ENCODE peak calls at places on chromosomes 12 and 14, in nine cellular contexts. U, G, V, O, K, E, A, J and H are unnamed samples.

GRCh38 chr14:57136669-57137068 is 132.0 kb downstream of the EXOC5 start:
- DNase-seq in O (no peak), E (no peak), G (no peak), K (no peak), J (no peak), U (no peak), V (no peak), A (no peak), H (no peak)

GRCh38 chr12:44431647-44432352 is 444.3 kb downstream of the NELL2 start:
- DNase-seq in K (no peak), A (no peak), U (no peak), J (no peak), E (no peak), O (no peak), V (no peak), G (no peak), H (no peak)

GRCh38 chr14:100562751-100563150 is 24.5 kb downstream of the BEGAIN start:
- DNase-seq in K (no peak), O (no peak), V (no peak), A (no peak), J (no peak), U (no peak), G (no peak), E (no peak), H (no peak)

GRCh38 chr12:3049176-3049575 is 28.0 kb upstream of the TSPAN9 start:
- DNase-seq in A (no peak), E (no peak), J (no peak), V (no peak), O (no peak), K (no peak), U (no peak), G (no peak), H (no peak)

GRCh38 chr12:65643595-65644386 is 180.5 kb upstream of the HMGA2 start:
- DNase-seq in E (no peak), O (no peak), U (no peak), J (no peak), K (peak; percentile 52), V (no peak), A (no peak), G (no peak), H (no peak)

GRCh38 chr14:22658951-22659350 is 14.8 kb upstream of the OR6J1 start:
- DNase-seq in U (no peak), G (no peak), J (no peak), A (no peak), E (no peak), K (no peak), V (no peak), O (no peak), H (no peak)

GRCh38 chr12:54025507-54026393 is 2.5 kb upstream of the HOXC6 start:
- DNase-seq in U (no peak), J (no peak), K (no peak), E (no peak), V (no peak), A (no peak), O (no peak), G (no peak), H (no peak)

GRCh38 chr12:46160981-46161690 is 107.7 kb downstream of the SLC38A1 start:
- DNase-seq in U (no peak), O (no peak), E (no peak), K (no peak), G (no peak), V (no peak), A (no peak), J (no peak), H (no peak)

GRCh38 chr12:52837781-52838736 is 3.9 kb upstream of the KRT79 start:
- DNase-seq in O (no peak), E (no peak), G (no peak), A (no peak), U (no peak), V (no peak), K (no peak), J (peak; percentile 4), H (no peak)

GRCh38 chr12:1851126-1851791 is 30.9 kb downstream of the LRTM2 start:
- DNase-seq in K (peak; percentile 72), A (no peak), U (no peak), O (no peak), J (peak; percentile 88), V (no peak), E (peak; percentile 8), G (peak; percentile 55), H (peak; percentile 71)

GRCh38 chr12:132730353-132730752 is 19.7 kb downstream of the PGAM5 start:
- DNase-seq in J (no peak), E (no peak), A (no peak), U (no peak), K (no peak), O (no peak), V (no peak), G (no peak), H (no peak)

GRCh38 chr12:92047058-92047826 is 98.4 kb downstream of the BTG1 start:
- DNase-seq in E (no peak), U (no peak), K (no peak), V (no peak), G (no peak), J (no peak), A (peak; percentile 46), O (no peak), H (no peak)

GRCh38 chr12:77232045-77232444 is 166.7 kb upstream of the E2F7 start:
- DNase-seq in U (no peak), V (no peak), A (no peak), G (peak; percentile 77), O (no peak), K (no peak), J (no peak), E (peak; percentile 45), H (no peak)

GRCh38 chr12:116551952-116552749 is 7.0 kb upstream of the MAP1LC3B2 start:
- DNase-seq in K (peak; percentile 43), V (no peak), A (no peak), O (no peak), U (no peak), E (no peak), G (no peak), J (no peak), H (no peak)

GRCh38 chr14:33736299-33736698 is 214.6 kb downstream of the EGLN3 start:
- DNase-seq in O (no peak), J (no peak), G (no peak), E (no peak), V (no peak), U (no peak), K (no peak), A (no peak), H (no peak)

GRCh38 chr14:103711516-103712431 is 3.5 kb downstream of the XRCC3 start:
- DNase-seq in G (no peak), K (no peak), O (no peak), E (no peak), U (peak; percentile 79), J (no peak), V (no peak), A (no peak), H (no peak)

GRCh38 chr12:110543252-110543959 is 39.7 kb downstream of the PPTC7 start:
- DNase-seq in V (no peak), J (no peak), U (peak; percentile 83), K (peak; percentile 72), O (no peak), G (no peak), A (no peak), E (no peak), H (peak; percentile 94)

GRCh38 chr14:106185837-106186233 is 659.5 kb downstream of the TMEM121 start:
- DNase-seq in E (no peak), J (peak; percentile 38), O (no peak), K (no peak), U (no peak), G (no peak), V (peak; percentile 43), A (peak; percentile 42), H (no peak)

GRCh38 chr12:24991209-24992049 is 42.5 kb upstream of the BCAT1 start:
- DNase-seq in K (peak; percentile 39), O (peak; percentile 44), E (peak; percentile 33), V (no peak), A (no peak), J (peak; percentile 72), U (no peak), G (peak; percentile 16), H (peak; percentile 33)

GRCh38 chr12:91975891-91976290 is 169.8 kb downstream of the BTG1 start:
- DNase-seq in V (no peak), J (no peak), U (no peak), O (no peak), K (no peak), E (no peak), A (no peak), G (no peak), H (no peak)

GRCh38 chr14:47917344-47917954 is 242.0 kb upstream of the MDGA2 start:
- DNase-seq in O (no peak), U (no peak), G (no peak), V (no peak), A (no peak), E (no peak), J (peak; percentile 68), K (no peak), H (peak; percentile 1)

GRCh38 chr14:104117341-104118005 is 20.9 kb upstream of the KIF26A start:
- DNase-seq in E (no peak), K (no peak), A (no peak), J (no peak), V (no peak), G (no peak), U (peak; percentile 70), O (no peak), H (no peak)

GRCh38 chr14:49940805-49941421 is 48.0 kb downstream of the ARF6 start:
- DNase-seq in E (no peak), J (no peak), K (no peak), O (no peak), V (no peak), A (no peak), U (no peak), G (peak; percentile 32), H (no peak)

GRCh38 chr14:45492876-45493275 is 239.9 kb upstream of the MIS18BP1 start:
- DNase-seq in V (no peak), G (no peak), O (no peak), J (no peak), K (no peak), A (no peak), E (no peak), U (no peak), H (no peak)

GRCh38 chr12:58888131-58888783 is 32.0 kb downstream of the LRIG3 start:
- DNase-seq in O (no peak), K (peak; percentile 62), A (no peak), U (no peak), J (no peak), V (no peak), E (peak; percentile 16), G (peak; percentile 49), H (peak; percentile 91)

GRCh38 chr14:73762375-73762822 is 48.2 kb upstream of the PNMA1 start:
- DNase-seq in J (peak; percentile 42), U (no peak), A (no peak), O (no peak), V (no peak), K (no peak), G (no peak), E (no peak), H (no peak)

GRCh38 chr12:58727526-58727925 is 192.8 kb downstream of the LRIG3 start:
- DNase-seq in U (no peak), V (no peak), O (no peak), K (no peak), J (no peak), E (no peak), G (no peak), A (no peak), H (no peak)

GRCh38 chr12:96456265-96456974 is 33.0 kb upstream of the CFAP54 start:
- DNase-seq in K (no peak), G (no peak), O (no peak), U (no peak), A (no peak), J (no peak), V (no peak), E (no peak), H (no peak)

GRCh38 chr14:50551877-50552276 is 8.1 kb upstream of the ATL1 start:
- DNase-seq in E (no peak), J (peak; percentile 57), K (no peak), A (no peak), V (no peak), U (no peak), G (no peak), O (no peak), H (no peak)

GRCh38 chr12:118874698-118875548 is 106.4 kb upstream of the SRRM4 start:
- DNase-seq in O (no peak), U (no peak), A (no peak), J (no peak), K (no peak), E (no peak), V (no peak), G (no peak), H (no peak)

GRCh38 chr12:121238604-121239334 is 28.8 kb downstream of the P2RX4 start:
- DNase-seq in U (no peak), J (peak; percentile 56), K (no peak), E (no peak), A (no peak), O (no peak), G (no peak), V (no peak), H (no peak)